ENCODE peak calls at places on chromosomes 16 and 17, in six cellular contexts. R, U, Q, X, Z and O are unnamed samples.

GRCh38 chr17:50274945-50275221 is 617 bp downstream of the TMEM92 start:
- DNase-seq in R (no peak), U (no peak), Q (no peak), X (no peak), Z (no peak), O (no peak)

GRCh38 chr17:17886253-17886652 is 49.5 kb upstream of the SREBF1 start:
- DNase-seq in R (no peak), U (no peak), Q (no peak), X (no peak), Z (no peak), O (peak; percentile 15)

GRCh38 chr16:84955427-84955826 is 55.9 kb downstream of the ZDHHC7 start:
- DNase-seq in R (no peak), U (no peak), Q (no peak), X (no peak), Z (no peak), O (no peak)

GRCh38 chr17:66542967-66543525 is 240.6 kb downstream of the PRKCA start:
- DNase-seq in R (peak; percentile 72), U (peak; percentile 92), Q (no peak), X (no peak), Z (no peak), O (no peak)

GRCh38 chr17:43572368-43572980 is 26.3 kb upstream of the ETV4 start:
- DNase-seq in R (no peak), U (peak; percentile 19), Q (no peak), X (no peak), Z (no peak), O (peak; percentile 74)

GRCh38 chr16:72961115-72961832 is 86.7 kb downstream of the ZFHX3 start:
- DNase-seq in R (peak; percentile 24), U (peak; percentile 30), Q (no peak), X (no peak), Z (no peak), O (peak; percentile 96)

GRCh38 chr16:85471469-85472431 is 141.4 kb upstream of the GSE1 start:
- DNase-seq in R (no peak), U (no peak), Q (no peak), X (no peak), Z (no peak), O (peak; percentile 94)

GRCh38 chr17:50903604-50904521 is 37.7 kb upstream of the TOB1 start:
- DNase-seq in R (peak; percentile 64), U (peak; percentile 84), Q (no peak), X (no peak), Z (no peak), O (no peak)

GRCh38 chr16:77816293-77816692 is 27.9 kb downstream of the VAT1L start:
- DNase-seq in R (peak; percentile 67), U (peak; percentile 81), Q (no peak), X (no peak), Z (no peak), O (no peak)

GRCh38 chr17:52986056-52986662 is 827.6 kb upstream of the CA10 start:
- DNase-seq in R (no peak), U (no peak), Q (no peak), X (no peak), Z (no peak), O (no peak)

GRCh38 chr17:18043491-18043890 is 4.3 kb downstream of the GID4 start:
- DNase-seq in R (peak; percentile 30), U (peak; percentile 33), Q (no peak), X (no peak), Z (no peak), O (no peak)

GRCh38 chr17:18320301-18320700 is 5.2 kb downstream of the SMCR8 start:
- DNase-seq in R (no peak), U (no peak), Q (no peak), X (no peak), Z (no peak), O (no peak)

GRCh38 chr17:68539536-68540469 is 27.6 kb downstream of the PRKAR1A start:
- DNase-seq in R (no peak), U (no peak), Q (peak; percentile 58), X (peak; percentile 4), Z (no peak), O (peak; percentile 41)

GRCh38 chr17:42679492-42680330 is 1.9 kb downstream of the CCR10 start:
- DNase-seq in R (peak; percentile 86), U (peak; percentile 75), Q (peak; percentile 95), X (peak; percentile 76), Z (peak; percentile 91), O (peak; percentile 88)

GRCh38 chr17:48546924-48547838 is 2.3 kb upstream of the HOXB2 start:
- DNase-seq in R (peak; percentile 80), U (peak; percentile 56), Q (no peak), X (no peak), Z (no peak), O (no peak)

GRCh38 chr17:17151055-17151454 is 55.1 kb downstream of the PLD6 start:
- DNase-seq in R (peak; percentile 84), U (peak; percentile 90), Q (no peak), X (no peak), Z (no peak), O (no peak)

GRCh38 chr16:11913425-11914079 is 2.2 kb downstream of the GSPT1 start:
- DNase-seq in R (peak; percentile 56), U (peak; percentile 41), Q (no peak), X (no peak), Z (no peak), O (peak; percentile 57)

GRCh38 chr17:49494937-49495841 is at the start of gene NGFR:
- DNase-seq in R (peak; percentile 36), U (peak; percentile 13), Q (peak; percentile 82), X (peak; percentile 71), Z (peak; percentile 79), O (peak; percentile 45)

GRCh38 chr16:57639172-57639571 is 10.7 kb downstream of the ADGRG1 start:
- DNase-seq in R (peak; percentile 35), U (no peak), Q (peak; percentile 78), X (peak; percentile 89), Z (peak; percentile 84), O (no peak)

GRCh38 chr16:77788196-77789084 is at the start of gene VAT1L:
- DNase-seq in R (peak; percentile 80), U (peak; percentile 63), Q (peak; percentile 69), X (peak; percentile 57), Z (peak; percentile 85), O (no peak)

GRCh38 chr16:61820398-61820797 is 215.8 kb downstream of the CDH8 start:
- DNase-seq in R (peak; percentile 35), U (no peak), Q (no peak), X (no peak), Z (no peak), O (no peak)

GRCh38 chr16:14399397-14400284 is 230.4 kb downstream of the PARN start:
- DNase-seq in R (peak; percentile 77), U (peak; percentile 62), Q (no peak), X (no peak), Z (no peak), O (peak; percentile 46)

GRCh38 chr16:84246679-84247077 is 6.9 kb upstream of the KCNG4 start:
- DNase-seq in R (no peak), U (no peak), Q (no peak), X (no peak), Z (no peak), O (peak; percentile 26)

GRCh38 chr17:12537436-12537835 is 128.3 kb upstream of the MYOCD start:
- DNase-seq in R (no peak), U (peak; percentile 7), Q (no peak), X (no peak), Z (no peak), O (peak; percentile 8)

GRCh38 chr16:72409428-72409827 is 237.5 kb upstream of the PMFBP1 start:
- DNase-seq in R (no peak), U (no peak), Q (no peak), X (no peak), Z (no peak), O (no peak)

GRCh38 chr16:27737513-27737912 is 187.6 kb downstream of the KATNIP start:
- DNase-seq in R (no peak), U (no peak), Q (no peak), X (no peak), Z (no peak), O (peak; percentile 11)

GRCh38 chr17:81097134-81097942 is 62.4 kb downstream of the BAIAP2 start:
- DNase-seq in R (peak; percentile 90), U (peak; percentile 84), Q (peak; percentile 87), X (peak; percentile 84), Z (peak; percentile 84), O (peak; percentile 70)

GRCh38 chr17:57697197-57697596 is 47.9 kb downstream of the CCDC182 start:
- DNase-seq in R (no peak), U (no peak), Q (no peak), X (no peak), Z (peak; percentile 22), O (no peak)

GRCh38 chr16:86576591-86577313 is 1.6 kb upstream of the FOXL1 start:
- DNase-seq in R (peak; percentile 74), U (no peak), Q (no peak), X (no peak), Z (peak; percentile 63), O (no peak)

GRCh38 chr17:74307984-74308773 is 17.8 kb upstream of the KIF19 start:
- DNase-seq in R (no peak), U (no peak), Q (no peak), X (no peak), Z (no peak), O (no peak)

GRCh38 chr17:56489980-56490379 is 103.5 kb upstream of the NOG start:
- DNase-seq in R (no peak), U (no peak), Q (no peak), X (no peak), Z (no peak), O (no peak)
- H3K14ac ChIP-seq in R (no peak overlapping the region), U (no peak overlapping the region), Q (no peak overlapping the region), X (no peak overlapping the region), Z (no peak overlapping the region), O (no peak overlapping the region)

GRCh38 chr16:50265716-50266336 is 525 bp upstream of the ADCY7 start:
- DNase-seq in R (no peak), U (no peak), Q (no peak), X (no peak), Z (no peak), O (no peak)
- H3K9ac ChIP-seq in R (peak overlapping the region; percentile 90), U (peak overlapping the region; percentile 18), Q (no peak overlapping the region), X (no peak overlapping the region), Z (no peak overlapping the region), O (no peak overlapping the region)

GRCh38 chr16:51577621-51578303 is 426.7 kb upstream of the SALL1 start:
- DNase-seq in R (peak; percentile 42), U (peak; percentile 15), Q (peak; percentile 43), X (no peak), Z (no peak), O (no peak)

GRCh38 chr16:51573191-51573590 is 422.1 kb upstream of the SALL1 start:
- DNase-seq in R (no peak), U (no peak), Q (no peak), X (no peak), Z (no peak), O (no peak)

GRCh38 chr16:51576498-51576897 is 425.4 kb upstream of the SALL1 start:
- DNase-seq in R (no peak), U (no peak), Q (no peak), X (no peak), Z (no peak), O (no peak)
- H2BK5ac ChIP-seq in R (no peak overlapping the region), U (no peak overlapping the region), Q (no peak overlapping the region), X (no peak overlapping the region), Z (no peak overlapping the region), O (no peak overlapping the region)

GRCh38 chr17:41434313-41434895 is 6.4 kb downstream of the KRT38 start:
- DNase-seq in R (no peak), U (no peak), Q (no peak), X (no peak), Z (no peak), O (no peak)
- H3K14ac ChIP-seq in R (no peak overlapping the region), U (no peak overlapping the region), Q (no peak overlapping the region), X (no peak overlapping the region), Z (no peak overlapping the region), O (no peak overlapping the region)

DNA sequence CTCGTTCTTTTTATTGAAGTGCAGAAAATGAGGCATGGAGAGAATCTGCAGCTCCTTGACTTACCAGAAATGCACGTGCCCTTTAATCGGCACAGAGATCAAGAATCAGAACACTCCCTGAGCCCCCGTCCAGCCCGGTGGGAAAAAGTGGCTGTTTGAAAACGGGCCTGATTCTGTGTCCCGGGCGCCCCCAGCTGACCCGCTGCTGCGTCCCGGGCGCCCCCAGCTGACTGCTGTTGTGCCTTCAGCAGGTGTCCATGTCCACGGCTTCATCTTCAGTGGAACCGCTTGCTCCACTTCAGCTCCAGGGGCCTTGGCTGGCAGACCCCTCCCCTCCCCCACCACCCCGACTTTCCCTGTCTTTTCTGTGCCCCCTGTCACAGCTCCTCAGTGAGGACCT is 47.8 kb downstream of the FOXK2 start:
- DNase-seq in R (no peak), U (no peak), Q (no peak), X (no peak), Z (no peak), O (no peak)
- H3K9ac ChIP-seq in R (no peak overlapping the region), U (no peak overlapping the region), Q (no peak overlapping the region), X (no peak overlapping the region), Z (no peak overlapping the region), O (no peak overlapping the region)